ENCODE peak calls at places on chromosomes 6 and 20, in nine cellular contexts. X, F, B, W, Z, K, P, O and M are unnamed samples.
A peak's percentile ranks its signal among the peaks of the same experiment; 100 is the strongest.

GRCh38 chr6:136927313-136927712 is 5.2 kb downstream of the SLC35D3 start:
- DNase-seq in O (no peak), F (no peak), K (no peak), P (no peak), B (no peak), Z (no peak), W (no peak), X (no peak), M (peak; percentile 20)

GRCh38 chr6:125183391-125183790 is 29.8 kb downstream of the TPD52L1 start:
- DNase-seq in O (peak; percentile 41), Z (no peak), F (no peak), B (no peak), P (no peak), X (no peak), W (no peak), K (no peak), M (no peak)

GRCh38 chr6:26743157-26743821 is 83.7 kb upstream of the ZNF322 start:
- DNase-seq in Z (peak; percentile 64), W (no peak), O (no peak), B (no peak), P (no peak), K (no peak), F (no peak), X (no peak), M (no peak)

GRCh38 chr6:70353343-70353913 is 50.5 kb upstream of the COL9A1 start:
- DNase-seq in P (no peak), B (no peak), O (peak; percentile 73), F (no peak), X (no peak), K (no peak), W (no peak), Z (no peak), M (no peak)

GRCh38 chr6:74764486-74764885 is 441.4 kb downstream of the COL12A1 start:
- DNase-seq in W (no peak), P (no peak), Z (no peak), X (no peak), O (no peak), F (no peak), K (no peak), B (no peak), M (no peak)

GRCh38 chr20:16215056-16215455 is 358.2 kb downstream of the KIF16B start:
- DNase-seq in W (no peak), X (no peak), O (no peak), P (no peak), B (no peak), F (no peak), K (no peak), Z (no peak), M (no peak)

GRCh38 chr20:7772376-7772775 is 167.9 kb downstream of the HAO1 start:
- DNase-seq in K (no peak), Z (no peak), O (no peak), P (no peak), X (no peak), B (no peak), F (no peak), W (no peak), M (peak; percentile 5)

GRCh38 chr6:118509009-118509617 is 39.0 kb upstream of the PLN start:
- DNase-seq in B (peak; percentile 40), K (no peak), P (no peak), O (no peak), Z (peak; percentile 11), W (no peak), X (no peak), F (peak; percentile 30), M (peak; percentile 13)

GRCh38 chr6:15879372-15880261 is 216.8 kb upstream of the DTNBP1 start:
- DNase-seq in Z (peak; percentile 42), K (peak; percentile 54), O (peak; percentile 83), P (peak; percentile 42), X (no peak), F (peak; percentile 46), W (peak; percentile 39), B (peak; percentile 68), M (peak; percentile 58)

GRCh38 chr6:53847796-53848314 is 53.0 kb downstream of the LRRC1 start:
- DNase-seq in K (no peak), W (no peak), Z (no peak), F (no peak), P (no peak), X (no peak), B (no peak), O (no peak), M (no peak)

GRCh38 chr6:45376310-45377040 is 1.3 kb downstream of the SUPT3H start:
- DNase-seq in F (no peak), P (no peak), O (no peak), Z (no peak), W (no peak), K (no peak), B (no peak), X (no peak), M (no peak)
- H3K27ac ChIP-seq in F (peak overlapping the region; percentile 98), P (no peak overlapping the region), O (peak overlapping the region; percentile 96), Z (peak overlapping the region; percentile 93), W (peak overlapping the region; percentile 98), K (peak overlapping the region; percentile 96), B (peak overlapping the region; percentile 93), X (peak overlapping the region; percentile 95), M (peak overlapping the region; percentile 97)

DNA sequence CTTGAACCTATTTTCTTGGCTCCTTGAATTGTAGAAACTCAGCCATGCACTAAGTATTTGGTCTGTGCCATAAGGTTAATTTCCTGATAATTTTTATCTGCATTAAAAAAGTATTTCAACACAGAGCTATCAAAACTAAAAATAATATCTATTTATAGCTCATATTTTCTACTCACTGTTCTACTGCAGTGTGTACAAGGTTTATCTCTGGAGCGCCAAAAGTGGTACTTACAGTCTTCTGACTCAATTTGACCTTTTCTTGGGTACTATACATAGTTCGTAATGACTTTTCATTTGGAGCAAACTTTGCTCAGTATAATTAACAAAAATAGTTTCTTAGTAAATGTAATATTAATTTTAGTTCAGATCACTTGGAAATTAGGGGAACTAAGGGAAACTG is 69.2 kb downstream of the IRAK1BP1 start:
- DNase-seq in F (no peak), O (no peak), Z (no peak), K (no peak), X (no peak), P (no peak), B (no peak), W (no peak), M (no peak)
- H3K36me3 ChIP-seq in F (no peaks in the 10 kb centered on the region), O (peaks cover 8% of the 10 kb centered on the region), Z (peaks cover 29% of the 10 kb centered on the region), K (no peaks in the 10 kb centered on the region), X (peaks cover 5% of the 10 kb centered on the region), P (no peaks in the 10 kb centered on the region), B (peaks cover 26% of the 10 kb centered on the region), W (peaks cover 25% of the 10 kb centered on the region), M (peaks cover 11% of the 10 kb centered on the region)

GRCh38 chr6:38640216-38640909 is 634 bp upstream of the BTBD9 start:
- DNase-seq in B (no peak), O (no peak), X (no peak), P (no peak), W (no peak), K (no peak), Z (no peak), F (no peak), M (no peak)
- TF ChIP-seq POLR2A in B (no peak), O (no peak), X (no peak), P (no peak), W (no peak), K (no peak), Z (no peak), F (no peak), M (no peak)

GRCh38 chr6:168035661-168036616 is 38.5 kb downstream of the KIF25 start:
- DNase-seq in K (no peak), P (no peak), X (peak; percentile 45), Z (peak; percentile 55), O (no peak), W (no peak), F (no peak), B (peak; percentile 44), M (no peak)
- H3K27ac ChIP-seq in K (peak overlapping the region; percentile 54), P (no peak overlapping the region), X (peak overlapping the region; percentile 18), Z (peak overlapping the region; percentile 26), O (no peak overlapping the region), W (peak overlapping the region; percentile 79), F (peak overlapping the region; percentile 40), B (peak overlapping the region; percentile 92), M (peak overlapping the region; percentile 68)

DNA sequence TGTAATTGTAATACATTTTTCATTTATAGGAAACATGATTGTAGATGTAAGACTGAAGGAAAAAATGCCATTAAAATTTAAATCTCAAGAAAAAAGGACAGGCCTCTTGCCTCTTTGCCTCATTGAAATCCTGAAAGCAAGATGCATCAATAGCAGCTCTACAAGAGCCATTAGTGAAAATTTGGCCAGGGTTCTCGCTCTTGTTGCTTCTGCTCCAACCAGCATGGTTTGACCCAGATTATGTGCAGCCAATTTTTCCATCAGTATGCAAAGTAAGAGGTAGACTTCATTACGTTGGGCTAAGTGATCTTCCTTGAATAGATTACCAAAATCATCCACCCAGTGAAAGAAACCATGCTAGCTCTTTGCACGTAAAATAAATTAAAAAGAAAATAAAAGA is 106.6 kb downstream of the SGK1 start:
- DNase-seq in O (no peak), F (no peak), Z (no peak), W (no peak), B (no peak), P (no peak), K (no peak), X (no peak), M (no peak)
- H3K36me3 ChIP-seq in O (no peaks in the 10 kb centered on the region), F (no peaks in the 10 kb centered on the region), Z (no peaks in the 10 kb centered on the region), W (no peaks in the 10 kb centered on the region), B (no peaks in the 10 kb centered on the region), P (no peaks in the 10 kb centered on the region), K (no peaks in the 10 kb centered on the region), X (no peaks in the 10 kb centered on the region), M (no peaks in the 10 kb centered on the region)

GRCh38 chr6:88840289-88840688 is 123.1 kb downstream of the RNGTT start:
- DNase-seq in O (no peak), K (no peak), X (no peak), W (no peak), B (no peak), F (no peak), Z (no peak), P (no peak), M (no peak)
- TF ChIP-seq POLR2A in O (no peak), K (no peak), X (no peak), W (no peak), B (no peak), F (no peak), Z (no peak), P (no peak), M (no peak)

GRCh38 chr20:32327087-32327681 is 30.9 kb upstream of the ASXL1 start:
- DNase-seq in B (no peak), P (no peak), W (no peak), O (no peak), Z (peak; percentile 17), X (no peak), K (no peak), F (no peak), M (no peak)
- H3K27ac ChIP-seq in B (no peak overlapping the region), P (no peak overlapping the region), W (peak overlapping the region; percentile 59), O (no peak overlapping the region), Z (peak overlapping the region; percentile 55), X (no peak overlapping the region), K (peak overlapping the region; percentile 3), F (no peak overlapping the region), M (peak overlapping the region; percentile 87)